ENCODE peak calls at places on chromosomes 7 and 10, in nine cellular contexts. E, Y, G, R, T, N, P, C and Q are unnamed samples.

GRCh38 chr10:130770018-130770630 is 541.4 kb downstream of the TCERG1L start:
- DNase-seq in E (no peak), Y (no peak), G (no peak), R (no peak), T (no peak), N (no peak), P (no peak), C (no peak), Q (no peak)

GRCh38 chr7:153193144-153193595 is 433.6 kb downstream of the ACTR3B start:
- DNase-seq in E (no peak), Y (no peak), G (no peak), R (no peak), T (peak; percentile 29), N (peak; percentile 81), P (no peak), C (no peak), Q (peak; percentile 35)

GRCh38 chr10:94402204-94403033 is at the start of gene TBC1D12:
- DNase-seq in E (peak; percentile 23), Y (peak; percentile 0), G (peak; percentile 95), R (peak; percentile 97), T (peak; percentile 96), N (peak; percentile 94), P (peak; percentile 92), C (peak; percentile 92), Q (peak; percentile 95)

GRCh38 chr7:91183408-91183807 is 80.8 kb upstream of the FZD1 start:
- DNase-seq in E (no peak), Y (no peak), G (no peak), R (no peak), T (no peak), N (no peak), P (no peak), C (no peak), Q (no peak)

GRCh38 chr7:105353752-105354328 is 34.9 kb downstream of the SRPK2 start:
- DNase-seq in E (peak; percentile 7), Y (no peak), G (peak; percentile 49), R (no peak), T (no peak), N (no peak), P (no peak), C (no peak), Q (no peak)

GRCh38 chr7:1091019-1091643 is 3.2 kb downstream of the GPER1 start:
- DNase-seq in E (no peak), Y (no peak), G (no peak), R (peak; percentile 55), T (no peak), N (no peak), P (no peak), C (no peak), Q (no peak)

GRCh38 chr10:78931333-78932083 is 137.3 kb upstream of the ZMIZ1 start:
- DNase-seq in E (no peak), Y (no peak), G (peak; percentile 35), R (peak; percentile 88), T (no peak), N (peak; percentile 62), P (peak; percentile 90), C (no peak), Q (no peak)

GRCh38 chr7:42103456-42103855 is 133.6 kb downstream of the GLI3 start:
- DNase-seq in E (no peak), Y (no peak), G (no peak), R (peak; percentile 44), T (no peak), N (no peak), P (no peak), C (no peak), Q (no peak)

GRCh38 chr7:102073931-102074880 is 212.5 kb upstream of the SH2B2 start:
- DNase-seq in E (no peak), Y (no peak), G (no peak), R (peak; percentile 56), T (no peak), N (no peak), P (no peak), C (no peak), Q (no peak)

GRCh38 chr10:116836902-116837513 is 12.3 kb upstream of the ENO4 start:
- DNase-seq in E (no peak), Y (no peak), G (no peak), R (no peak), T (no peak), N (no peak), P (no peak), C (no peak), Q (no peak)

GRCh38 chr10:28331821-28332220 is 29.0 kb upstream of the MPP7 start:
- DNase-seq in E (no peak), Y (no peak), G (no peak), R (peak; percentile 97), T (no peak), N (no peak), P (peak; percentile 30), C (no peak), Q (no peak)

GRCh38 chr10:63414481-63415260 is 51.1 kb downstream of the JMJD1C start:
- DNase-seq in E (no peak), Y (no peak), G (no peak), R (peak; percentile 90), T (no peak), N (no peak), P (no peak), C (no peak), Q (no peak)

GRCh38 chr7:2709553-2710165 is 21.7 kb downstream of the AMZ1 start:
- DNase-seq in E (peak; percentile 84), Y (peak; percentile 70), G (peak; percentile 82), R (peak; percentile 27), T (peak; percentile 61), N (peak; percentile 98), P (no peak), C (peak; percentile 25), Q (peak; percentile 64)

GRCh38 chr7:44748042-44748947 is at the start of gene ZMIZ2:
- DNase-seq in E (peak; percentile 91), Y (peak; percentile 90), G (peak; percentile 93), R (peak; percentile 76), T (peak; percentile 95), N (peak; percentile 100), P (peak; percentile 79), C (peak; percentile 86), Q (no peak)

GRCh38 chr10:30882281-30882680 is 149.4 kb downstream of the ZNF438 start:
- DNase-seq in E (no peak), Y (no peak), G (no peak), R (peak; percentile 57), T (no peak), N (no peak), P (no peak), C (no peak), Q (no peak)